ENCODE peak calls at places on chromosomes 16 and 17, in eight cellular contexts. C is stimulated activated CD8-positive, alpha-beta memory T cell treated with anti-CD3 and anti-CD28 coated beads, Interleukin-4, amount 100 ng/mL, for 1 hour; S is IMR-90; Q is heart left ventricle; D is T-cell; M is EH; V is caudate nucleus; L is A549. Y is an unnamed sample.

GRCh38 chr16:31452631-31453106 is 6.6 kb upstream of the ARMC5 start:
- DNase-seq in C (no peak), S (peak; percentile 94), Q (no peak), D (no peak), M (peak; percentile 97), V (no peak), L (peak; percentile 76), Y (no peak)

GRCh38 chr17:63833026-63833740 is 5.7 kb upstream of the FTSJ3 start:
- DNase-seq in C (no peak), S (no peak), Q (no peak), D (no peak), M (no peak), V (no peak), L (no peak), Y (no peak)

GRCh38 chr17:72189781-72190593 is 69.2 kb downstream of the SOX9 start:
- DNase-seq in C (no peak), S (peak; percentile 36), Q (no peak), D (no peak), M (no peak), V (no peak), L (no peak), Y (no peak)

GRCh38 chr16:4327386-4327781 is 11.5 kb downstream of the GLIS2 start:
- DNase-seq in C (no peak), S (no peak), Q (no peak), D (no peak), M (no peak), V (no peak), L (no peak), Y (no peak)

GRCh38 chr17:51045616-51046526 is 74.8 kb downstream of the SPAG9 start:
- DNase-seq in C (no peak), S (no peak), Q (no peak), D (no peak), M (no peak), V (no peak), L (no peak), Y (no peak)

GRCh38 chr16:51034481-51035109 is 116.5 kb downstream of the SALL1 start:
- DNase-seq in C (no peak), S (no peak), Q (no peak), D (no peak), M (no peak), V (no peak), L (no peak), Y (no peak)

GRCh38 chr16:58652741-58653140 is 23.1 kb upstream of the CNOT1 start:
- DNase-seq in C (no peak), S (peak; percentile 60), Q (peak; percentile 55), D (no peak), M (peak; percentile 64), V (no peak), L (peak; percentile 35), Y (no peak)

GRCh38 chr17:9028632-9029570 is 7.6 kb downstream of the NTN1 start:
- DNase-seq in C (no peak), S (no peak), Q (no peak), D (no peak), M (no peak), V (no peak), L (no peak), Y (no peak)

GRCh38 chr17:48127371-48128051 is 19.9 kb downstream of the SNX11 start:
- DNase-seq in C (no peak), S (no peak), Q (no peak), D (no peak), M (peak; percentile 61), V (no peak), L (peak; percentile 61), Y (no peak)

GRCh38 chr16:80602894-80603293 is 62.1 kb downstream of the DYNLRB2 start:
- DNase-seq in C (no peak), S (peak; percentile 6), Q (no peak), D (no peak), M (peak; percentile 42), V (no peak), L (no peak), Y (no peak)

GRCh38 chr17:13000561-13000960 is 17.3 kb downstream of the ELAC2 start:
- DNase-seq in C (no peak), S (no peak), Q (no peak), D (no peak), M (no peak), V (no peak), L (no peak), Y (no peak)

GRCh38 chr17:20226814-20227482 is 217.8 kb downstream of the SPECC1 start:
- DNase-seq in C (peak; percentile 64), S (peak; percentile 83), Q (peak; percentile 83), D (peak; percentile 74), M (peak; percentile 85), V (peak; percentile 73), L (peak; percentile 80), Y (peak; percentile 89)